ENCODE peak calls at places on chromosomes 3 and 15, in five cellular contexts. C is heart left ventricle, U is tibial nerve, V is psoas muscle, Q is breast epithelium. L is an unnamed sample.
A peak's percentile ranks its signal among the peaks of the same experiment; 100 is the strongest.

GRCh38 chr3:16326724-16327349 is 61.8 kb downstream of the OXNAD1 start:
- DNase-seq in C (no peak), U (no peak), Q (no peak), V (no peak), L (no peak)

GRCh38 chr3:88812576-88812975 is 294.8 kb upstream of the EPHA3 start:
- DNase-seq in C (no peak), V (no peak), Q (no peak), U (no peak), L (no peak)

GRCh38 chr3:150324261-150324660 is 83.8 kb upstream of the TSC22D2 start:
- DNase-seq in U (no peak), Q (no peak), C (no peak), V (no peak), L (no peak)

GRCh38 chr15:43912991-43913927 is 86.5 kb downstream of the WDR76 start:
- DNase-seq in V (no peak), U (peak; percentile 28), Q (no peak), C (peak; percentile 42), L (no peak)

GRCh38 chr15:33693166-33693830 is 275.0 kb upstream of the CHRM5 start:
- DNase-seq in Q (no peak), U (no peak), V (no peak), C (no peak), L (no peak)

GRCh38 chr3:177516130-177517011 is 319.1 kb upstream of the TBL1XR1 start:
- DNase-seq in C (peak; percentile 57), U (no peak), V (peak; percentile 30), Q (peak; percentile 54), L (peak; percentile 51)

GRCh38 chr3:32500880-32501784 is 1.5 kb downstream of the CMTM6 start:
- DNase-seq in V (no peak), U (no peak), Q (no peak), C (no peak), L (peak; percentile 54)

GRCh38 chr15:29226431-29227216 is 43.0 kb downstream of the NSMCE3 start:
- DNase-seq in V (no peak), Q (no peak), C (no peak), U (no peak), L (no peak)

GRCh38 chr15:56957812-56958406 is 39.5 kb downstream of the TCF12 start:
- DNase-seq in C (no peak), Q (no peak), V (no peak), U (no peak), L (no peak)

GRCh38 chr3:10248984-10249748 is 907 bp downstream of the TATDN2 start:
- DNase-seq in Q (peak; percentile 19), U (no peak), V (peak; percentile 29), C (peak; percentile 39), L (peak; percentile 67)

GRCh38 chr3:181311186-181311585 is 321.6 kb upstream of the DNAJC19 start:
- DNase-seq in U (no peak), Q (no peak), V (no peak), C (no peak), L (no peak)

GRCh38 chr3:187919990-187920389 is 174.7 kb upstream of the BCL6 start:
- DNase-seq in C (no peak), Q (no peak), V (no peak), U (no peak), L (no peak)

GRCh38 chr3:52385157-52385556 is 59.7 kb downstream of the SEMA3G start:
- DNase-seq in C (no peak), V (no peak), U (no peak), Q (no peak), L (no peak)

GRCh38 chr3:47578119-47578630 is 490 bp downstream of the CSPG5 start:
- DNase-seq in Q (no peak), C (peak; percentile 34), V (peak; percentile 18), U (no peak), L (peak; percentile 73)

GRCh38 chr3:196440696-196441095 is 8.5 kb upstream of the UBXN7 start:
- DNase-seq in U (no peak), V (no peak), Q (no peak), C (no peak), L (no peak)

GRCh38 chr3:14461748-14462324 is 59.4 kb downstream of the SLC6A6 start:
- DNase-seq in C (peak; percentile 60), V (no peak), U (no peak), Q (no peak), L (peak; percentile 76)

GRCh38 chr3:16290007-16290826 is 25.2 kb downstream of the OXNAD1 start:
- DNase-seq in C (peak; percentile 51), U (peak; percentile 85), Q (no peak), V (no peak), L (no peak)

DNA sequence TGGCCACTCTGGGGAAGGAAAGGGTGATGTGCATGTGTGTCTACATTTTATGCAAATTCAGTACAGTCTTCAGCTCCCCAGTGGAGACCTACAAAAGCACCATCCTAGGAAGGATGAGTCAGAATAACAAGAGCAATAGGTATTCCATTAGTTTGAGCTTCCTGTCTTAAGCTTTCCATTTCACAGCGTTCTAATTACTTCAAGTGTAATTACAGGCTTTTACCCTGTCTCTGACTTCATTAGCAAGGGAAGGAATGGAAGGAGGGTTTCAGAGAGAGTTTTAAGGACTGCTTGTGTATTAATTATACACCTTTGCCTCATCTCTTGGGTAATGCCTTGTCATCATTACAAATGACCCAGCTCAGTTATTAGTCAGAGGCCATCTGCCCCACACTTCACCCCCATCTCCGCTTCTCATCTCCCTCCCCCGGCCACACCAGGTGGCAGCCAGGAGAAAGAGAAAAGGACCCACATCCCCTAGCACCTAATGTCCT is 202.8 kb upstream of the MRPL3 start:
- DNase-seq in U (no peak), V (no peak), C (no peak), Q (no peak), L (no peak)
- H3K27ac ChIP-seq in U (no peak overlapping the region), V (no peak overlapping the region), C (no peak overlapping the region), Q (no peak overlapping the region), L (no peak overlapping the region)

DNA sequence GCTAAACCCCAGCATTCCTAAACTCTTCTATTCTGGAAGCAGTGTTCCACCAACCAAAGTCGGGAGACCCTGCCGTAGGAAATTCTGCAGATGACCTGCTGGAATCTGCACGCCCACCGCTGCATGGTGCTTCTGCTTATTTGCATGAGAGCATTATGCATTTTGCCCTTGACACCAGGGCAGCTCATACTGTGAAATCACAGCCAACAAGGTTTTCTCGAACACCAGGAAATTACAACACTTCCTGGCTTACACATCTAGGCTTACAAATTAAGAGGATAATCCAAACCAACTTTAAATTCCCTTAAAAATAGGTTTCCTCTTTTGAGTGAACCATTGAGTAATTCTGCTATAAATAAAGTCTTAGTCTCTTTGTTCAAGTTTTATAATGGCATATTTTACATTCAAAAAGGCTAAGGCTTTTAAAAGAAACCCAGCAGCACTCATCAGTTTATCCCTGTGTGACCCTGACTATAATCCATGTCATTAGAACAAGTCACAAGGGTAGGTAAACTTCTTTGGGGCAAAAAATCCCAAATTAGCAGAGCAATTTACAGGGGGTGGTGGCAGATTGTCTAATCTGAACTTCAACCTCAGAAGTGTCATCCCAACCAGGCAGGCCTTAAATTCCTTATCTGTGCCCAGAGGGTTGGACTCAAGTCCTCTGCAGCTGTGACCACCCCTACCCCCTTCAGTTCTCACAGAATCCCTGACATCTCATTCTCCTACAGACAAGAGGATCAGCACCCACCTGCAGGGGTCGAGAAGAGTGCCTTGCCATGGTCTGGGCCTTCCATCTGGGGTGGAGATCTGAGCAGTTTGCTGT is 33.5 kb upstream of the RBP1 start:
- DNase-seq in Q (no peak), V (no peak), U (no peak), C (no peak), L (peak; percentile 28)
- H3K27ac ChIP-seq in Q (no peak overlapping the region), V (no peak overlapping the region), U (no peak overlapping the region), C (no peak overlapping the region), L (no peak overlapping the region)

GRCh38 chr3:134681527-134681910 is 30.7 kb upstream of the KY start:
- DNase-seq in C (no peak), Q (no peak), U (no peak), V (no peak), L (no peak)
- H3K27ac ChIP-seq in C (no peak overlapping the region), Q (no peak overlapping the region), U (no peak overlapping the region), V (peak overlapping the region; percentile 59), L (no peak overlapping the region)

GRCh38 chr3:53671192-53672021 is 174.8 kb downstream of the CHDH start:
- DNase-seq in C (no peak), U (no peak), Q (no peak), V (no peak), L (no peak)
- H3K27ac ChIP-seq in C (no peak overlapping the region), U (no peak overlapping the region), Q (no peak overlapping the region), V (no peak overlapping the region), L (no peak overlapping the region)

GRCh38 chr3:190671658-190672057 is 157.8 kb downstream of the IL1RAP start:
- DNase-seq in V (no peak), U (no peak), Q (no peak), C (no peak), L (no peak)

GRCh38 chr3:190677001-190677400 is 163.1 kb downstream of the IL1RAP start:
- DNase-seq in U (no peak), Q (no peak), C (no peak), V (no peak), L (no peak)

GRCh38 chr3:190673157-190673556 is 159.3 kb downstream of the IL1RAP start:
- DNase-seq in V (no peak), Q (no peak), C (no peak), U (no peak), L (no peak)

GRCh38 chr3:190676477-190676876 is 162.6 kb downstream of the IL1RAP start:
- DNase-seq in Q (no peak), U (no peak), V (no peak), C (no peak), L (no peak)
- H3K27ac ChIP-seq in Q (no peak overlapping the region), U (no peak overlapping the region), V (no peak overlapping the region), C (no peak overlapping the region), L (no peak overlapping the region)

DNA sequence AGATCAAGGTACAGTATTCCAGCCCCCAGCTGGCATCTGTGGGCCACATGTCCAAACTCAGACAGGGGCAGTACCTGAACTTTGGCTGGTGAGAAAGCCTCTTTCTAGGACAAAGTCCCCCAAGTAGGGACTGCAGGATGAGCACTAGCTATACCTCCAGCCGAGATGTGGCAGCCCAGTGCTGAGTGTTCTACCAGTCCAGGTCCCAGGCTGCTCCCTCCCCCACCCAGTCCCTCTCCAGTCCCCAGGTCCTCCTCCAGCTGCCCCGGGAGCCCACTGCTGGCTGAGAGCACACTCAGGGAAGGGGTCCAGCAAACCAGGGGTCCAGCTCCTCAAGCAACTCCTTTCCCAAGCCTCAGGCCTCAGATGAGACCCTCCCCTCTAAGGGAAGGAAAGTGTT is 1.5 kb downstream of the SLC26A6 start:
- DNase-seq in V (no peak), Q (no peak), C (no peak), U (no peak), L (no peak)
- H3K27ac ChIP-seq in V (no peak overlapping the region), Q (no peak overlapping the region), C (no peak overlapping the region), U (no peak overlapping the region), L (no peak overlapping the region)

GRCh38 chr3:171456765-171457164 is 3.4 kb downstream of the TNIK start:
- DNase-seq in V (no peak), Q (no peak), C (no peak), U (no peak), L (no peak)
- H3K27ac ChIP-seq in V (peak overlapping the region; percentile 18), Q (no peak overlapping the region), C (no peak overlapping the region), U (no peak overlapping the region), L (no peak overlapping the region)

DNA sequence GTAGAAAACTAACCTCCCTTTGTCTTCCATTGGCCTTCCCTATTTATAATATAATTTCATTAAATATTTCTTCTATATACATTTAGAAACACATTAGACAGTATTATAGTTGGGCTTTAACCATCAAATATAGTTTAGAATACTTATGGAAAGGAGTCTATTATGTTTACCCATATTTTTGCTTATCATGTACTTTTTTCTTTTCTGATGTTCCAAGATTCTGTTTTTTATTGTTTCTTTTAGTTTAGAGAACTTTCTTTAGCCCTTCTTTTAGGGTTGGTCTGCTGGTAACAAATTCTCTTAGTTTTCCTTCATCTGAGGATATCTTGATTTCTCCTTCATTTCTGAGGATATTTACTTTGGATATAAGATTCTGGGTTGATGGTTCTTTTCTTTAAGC is 23.8 kb downstream of the SH3GL3 start:
- DNase-seq in C (no peak), U (no peak), Q (no peak), V (no peak), L (no peak)
- H3K27ac ChIP-seq in C (no peak overlapping the region), U (no peak overlapping the region), Q (no peak overlapping the region), V (no peak overlapping the region), L (no peak overlapping the region)